ENCODE peak calls at places on chromosomes 11 and 22, in five cellular contexts. H is H9; R is CD4-positive, alpha-beta T cell; U is IMR-90; I is neuronal stem cell. S is an unnamed sample.

GRCh38 chr22:22616636-22617035 is 27.8 kb upstream of the GGTLC2 start:
- DNase-seq in H (no peak), R (no peak), U (no peak), I (no peak), S (no peak)

GRCh38 chr11:13136272-13136596 is 127.1 kb downstream of the RASSF10 start:
- DNase-seq in H (no peak), R (no peak), U (no peak), I (no peak), S (no peak)

GRCh38 chr11:124415356-124415923 is 9.2 kb downstream of the OR8B4 start:
- DNase-seq in H (no peak), R (no peak), U (peak; percentile 69), I (peak; percentile 20), S (no peak)

GRCh38 chr22:50146440-50147228 is 23.9 kb upstream of the PANX2 start:
- DNase-seq in H (no peak), R (no peak), U (peak; percentile 71), I (no peak), S (peak; percentile 62)

GRCh38 chr22:35630387-35630793 is 13.3 kb upstream of the MB start:
- DNase-seq in H (peak; percentile 57), R (no peak), U (peak; percentile 63), I (no peak), S (no peak)

GRCh38 chr11:1514349-1515061 is 27.9 kb upstream of the MOB2 start:
- DNase-seq in H (no peak), R (no peak), U (no peak), I (no peak), S (no peak)

GRCh38 chr11:7591107-7591894 is 77.5 kb downstream of the PPFIBP2 start:
- DNase-seq in H (no peak), R (no peak), U (no peak), I (no peak), S (no peak)

GRCh38 chr11:50174189-50174588 is 141.5 kb downstream of the OR4C45 start:
- DNase-seq in H (no peak), R (no peak), U (peak; percentile 11), I (no peak), S (no peak)

GRCh38 chr11:77181226-77181625 is 53.2 kb downstream of the MYO7A start:
- DNase-seq in H (no peak), R (no peak), U (no peak), I (no peak), S (no peak)

GRCh38 chr22:30575859-30576258 is 1.4 kb upstream of the GAL3ST1 start:
- DNase-seq in H (no peak), R (no peak), U (no peak), I (no peak), S (no peak)

GRCh38 chr22:44802956-44803355 is 50.6 kb downstream of the ARHGAP8 start:
- DNase-seq in H (no peak), R (no peak), U (no peak), I (no peak), S (no peak)

GRCh38 chr11:2096001-2096918 is 42.9 kb downstream of the IGF2 start:
- DNase-seq in H (no peak), R (peak; percentile 25), U (peak; percentile 50), I (no peak), S (peak; percentile 39)

GRCh38 chr11:34647532-34647931 is 26.6 kb downstream of the EHF start:
- DNase-seq in H (no peak), R (no peak), U (peak; percentile 5), I (no peak), S (no peak)

GRCh38 chr11:2148253-2149000 is 9.2 kb upstream of the IGF2 start:
- DNase-seq in H (no peak), R (no peak), U (no peak), I (no peak), S (no peak)

GRCh38 chr11:129732926-129733325 is 82.7 kb upstream of the TMEM45B start:
- DNase-seq in H (no peak), R (no peak), U (no peak), I (no peak), S (no peak)

GRCh38 chr11:58127350-58127749 is 2.0 kb upstream of the OR9I1 start:
- DNase-seq in H (no peak), R (no peak), U (peak; percentile 1), I (no peak), S (no peak)

GRCh38 chr11:71139516-71140205 is 112.7 kb downstream of the SHANK2 start:
- DNase-seq in H (no peak), R (no peak), U (peak; percentile 26), I (no peak), S (no peak)

GRCh38 chr22:30876925-30877553 is 91.5 kb downstream of the MORC2 start:
- DNase-seq in H (no peak), R (no peak), U (peak; percentile 52), I (no peak), S (no peak)

GRCh38 chr22:36860821-36861659 is at the start of gene NCF4:
- DNase-seq in H (no peak), R (peak; percentile 35), U (no peak), I (no peak), S (peak; percentile 60)

GRCh38 chr11:125072210-125072960 is 9.3 kb downstream of the SLC37A2 start:
- DNase-seq in H (no peak), R (no peak), U (no peak), I (no peak), S (no peak)

GRCh38 chr11:17765381-17766359 is 31.1 kb downstream of the KCNC1 start:
- DNase-seq in H (no peak), R (no peak), U (peak; percentile 17), I (peak; percentile 76), S (no peak)

GRCh38 chr11:1864831-1865665 is 12.2 kb downstream of the LSP1 start:
- DNase-seq in H (no peak), R (no peak), U (no peak), I (no peak), S (no peak)

GRCh38 chr11:134761926-134762247 is 349.8 kb upstream of the B3GAT1 start:
- DNase-seq in H (no peak), R (no peak), U (no peak), I (no peak), S (no peak)

GRCh38 chr11:34869425-34869824 is 46.8 kb downstream of the APIP start:
- DNase-seq in H (peak; percentile 44), R (no peak), U (no peak), I (no peak), S (no peak)

GRCh38 chr11:111814106-111814505 is 47.9 kb upstream of the PPP2R1B start:
- DNase-seq in H (no peak), R (no peak), U (no peak), I (no peak), S (no peak)

GRCh38 chr22:29328566-29329500 is 13.3 kb upstream of the RASL10A start:
- DNase-seq in H (no peak), R (no peak), U (peak; percentile 22), I (no peak), S (no peak)

GRCh38 chr11:126638663-126639062 is 283.2 kb downstream of the ST3GAL4 start:
- DNase-seq in H (no peak), R (no peak), U (no peak), I (no peak), S (no peak)

GRCh38 chr22:22753526-22754267 is 109.3 kb downstream of the GGTLC2 start:
- DNase-seq in H (peak; percentile 86), R (peak; percentile 79), U (peak; percentile 21), I (peak; percentile 31), S (no peak)

GRCh38 chr11:72685560-72686480 is 11.6 kb upstream of the PDE2A start:
- DNase-seq in H (no peak), R (no peak), U (peak; percentile 19), I (no peak), S (no peak)

GRCh38 chr22:22080270-22080669 is 97.7 kb upstream of the TOP3B start:
- DNase-seq in H (no peak), R (no peak), U (no peak), I (no peak), S (no peak)

GRCh38 chr11:65013692-65014145 is 241 bp upstream of the ARL2 start:
- DNase-seq in H (peak; percentile 95), R (peak; percentile 85), U (peak; percentile 87), I (peak; percentile 93), S (peak; percentile 95)

GRCh38 chr11:111446404-111447152 is 65.6 kb downstream of the BTG4 start:
- DNase-seq in H (peak; percentile 82), R (peak; percentile 71), U (peak; percentile 94), I (peak; percentile 74), S (peak; percentile 51)

GRCh38 chr11:35617687-35618496 is at the start of gene FJX1:
- DNase-seq in H (peak; percentile 84), R (no peak), U (peak; percentile 95), I (peak; percentile 85), S (no peak)

GRCh38 chr11:14908214-14908880 is 16.3 kb upstream of the CYP2R1 start:
- DNase-seq in H (peak; percentile 39), R (no peak), U (peak; percentile 34), I (no peak), S (no peak)

GRCh38 chr22:40414838-40415505 is 44.6 kb downstream of the SGSM3 start:
- DNase-seq in H (no peak), R (no peak), U (no peak), I (no peak), S (peak; percentile 60)

GRCh38 chr22:40417041-40417440 is 46.6 kb downstream of the SGSM3 start:
- DNase-seq in H (no peak), R (no peak), U (no peak), I (no peak), S (no peak)

GRCh38 chr22:40416267-40416570 is 45.8 kb downstream of the SGSM3 start:
- DNase-seq in H (no peak), R (no peak), U (no peak), I (no peak), S (no peak)

GRCh38 chr22:40416636-40417035 is 46.2 kb downstream of the SGSM3 start:
- DNase-seq in H (no peak), R (no peak), U (no peak), I (no peak), S (no peak)

GRCh38 chr22:40415531-40416266 is 45.3 kb downstream of the SGSM3 start:
- DNase-seq in H (no peak), R (no peak), U (peak; percentile 12), I (no peak), S (no peak)
- H3K27ac ChIP-seq in H (no peak overlapping the region), R (peak overlapping the region; percentile 39), U (peak overlapping the region; percentile 32), I (no peak overlapping the region), S (no peak overlapping the region)

GRCh38 chr11:115676768-115677167 is 172.6 kb upstream of the CADM1 start:
- DNase-seq in H (no peak), R (no peak), U (peak; percentile 81), I (no peak), S (no peak)

GRCh38 chr11:115676206-115676605 is 172.0 kb upstream of the CADM1 start:
- DNase-seq in H (peak; percentile 43), R (no peak), U (no peak), I (no peak), S (no peak)

GRCh38 chr11:115678942-115679341 is 174.7 kb upstream of the CADM1 start:
- DNase-seq in H (peak; percentile 74), R (no peak), U (no peak), I (no peak), S (no peak)

GRCh38 chr11:115674831-115675230 is 170.6 kb upstream of the CADM1 start:
- DNase-seq in H (no peak), R (no peak), U (no peak), I (no peak), S (no peak)

GRCh38 chr11:115677190-115677589 is 173.0 kb upstream of the CADM1 start:
- DNase-seq in H (no peak), R (no peak), U (no peak), I (no peak), S (no peak)
- H3K27ac ChIP-seq in H (no peak overlapping the region), R (no peak overlapping the region), U (peak overlapping the region; percentile 50), I (no peak overlapping the region), S (no peak overlapping the region)

GRCh38 chr11:119592642-119593041 is 136.4 kb downstream of the NECTIN1 start:
- DNase-seq in H (no peak), R (no peak), U (no peak), I (no peak), S (no peak)
- H3K27ac ChIP-seq in H (no peak overlapping the region), R (no peak overlapping the region), U (no peak overlapping the region), I (no peak overlapping the region), S (no peak overlapping the region)

GRCh38 chr11:118639899-118640298 is 32.5 kb downstream of the PHLDB1 start:
- DNase-seq in H (no peak), R (no peak), U (no peak), I (no peak), S (no peak)
- H3K27ac ChIP-seq in H (no peak overlapping the region), R (no peak overlapping the region), U (no peak overlapping the region), I (no peak overlapping the region), S (peak overlapping the region; percentile 2)

S was measured in ascending aorta.